ENCODE peak calls at places on chromosomes 13 and 19, in five cellular contexts. J is stomach, S is GM23248, B is tibial nerve, T is ovary. N is an unnamed sample.

GRCh38 chr19:36605839-36606478 is 846 bp downstream of the ZNF382 start:
- DNase-seq in T (no peak), J (no peak), B (no peak), S (no peak), N (no peak)

GRCh38 chr13:73288596-73288995 is 229.8 kb downstream of the KLF5 start:
- DNase-seq in J (no peak), B (no peak), T (no peak), S (no peak), N (no peak)

GRCh38 chr19:7337380-7338194 is 11.2 kb upstream of the ARHGEF18 start:
- DNase-seq in S (no peak), T (no peak), J (no peak), B (no peak), N (no peak)

GRCh38 chr13:44378277-44378676 is 4.7 kb downstream of the SERP2 start:
- DNase-seq in J (no peak), S (no peak), B (no peak), T (no peak), N (no peak)

GRCh38 chr19:35549174-35549788 is 3.9 kb downstream of the TMEM147 start:
- DNase-seq in T (peak; percentile 39), S (peak; percentile 84), B (no peak), J (peak; percentile 63), N (no peak)

GRCh38 chr19:47231215-47232054 is 436 bp upstream of the BBC3 start:
- DNase-seq in J (peak; percentile 93), B (peak; percentile 83), S (peak; percentile 93), T (peak; percentile 91), N (peak; percentile 94)

GRCh38 chr19:49057636-49058234 is at the start of gene CGB7:
- DNase-seq in J (peak; percentile 81), B (peak; percentile 29), T (peak; percentile 56), S (peak; percentile 85), N (peak; percentile 92)

GRCh38 chr19:28553005-28553404 is 659.9 kb downstream of the UQCRFS1 start:
- DNase-seq in B (no peak), S (peak; percentile 4), J (no peak), T (no peak), N (no peak)

GRCh38 chr19:33826521-33826920 is 29.9 kb downstream of the KCTD15 start:
- DNase-seq in J (no peak), S (no peak), T (no peak), B (no peak), N (no peak)

GRCh38 chr13:100297413-100297812 is 208.5 kb downstream of the PCCA start:
- DNase-seq in B (no peak), T (no peak), S (no peak), J (no peak), N (no peak)

GRCh38 chr19:16836115-16836905 is 7.1 kb downstream of the SIN3B start:
- DNase-seq in T (no peak), S (peak; percentile 14), J (no peak), B (no peak), N (peak; percentile 71)

GRCh38 chr13:29435125-29435911 is 160.2 kb downstream of the SLC7A1 start:
- DNase-seq in S (peak; percentile 94), J (no peak), T (peak; percentile 25), B (no peak), N (no peak)

GRCh38 chr13:45242524-45242923 is 41.7 kb upstream of the KCTD4 start:
- DNase-seq in J (no peak), B (no peak), T (no peak), S (no peak), N (no peak)

GRCh38 chr13:109074436-109074835 is 445.0 kb downstream of the MYO16 start:
- DNase-seq in B (no peak), J (no peak), T (no peak), S (no peak), N (no peak)

GRCh38 chr13:98878421-98879126 is 99.3 kb downstream of the DOCK9 start:
- DNase-seq in T (no peak), B (no peak), J (no peak), S (no peak), N (no peak)

GRCh38 chr13:92103673-92104296 is 705.4 kb downstream of the GPC5 start:
- DNase-seq in J (no peak), T (no peak), S (no peak), B (no peak), N (no peak)

GRCh38 chr19:36136975-36137686 is 2.7 kb upstream of the CAPNS1 start:
- DNase-seq in T (no peak), B (no peak), S (peak; percentile 89), J (peak; percentile 80), N (peak; percentile 81)

GRCh38 chr19:10553943-10554381 is 10.3 kb downstream of the ATG4D start:
- DNase-seq in B (no peak), J (peak; percentile 29), T (no peak), S (no peak), N (peak; percentile 57)

GRCh38 chr19:53553865-53554791 is 16.2 kb downstream of the ZNF331 start:
- DNase-seq in T (peak; percentile 90), J (peak; percentile 90), B (peak; percentile 79), S (peak; percentile 95), N (peak; percentile 94)

DNA sequence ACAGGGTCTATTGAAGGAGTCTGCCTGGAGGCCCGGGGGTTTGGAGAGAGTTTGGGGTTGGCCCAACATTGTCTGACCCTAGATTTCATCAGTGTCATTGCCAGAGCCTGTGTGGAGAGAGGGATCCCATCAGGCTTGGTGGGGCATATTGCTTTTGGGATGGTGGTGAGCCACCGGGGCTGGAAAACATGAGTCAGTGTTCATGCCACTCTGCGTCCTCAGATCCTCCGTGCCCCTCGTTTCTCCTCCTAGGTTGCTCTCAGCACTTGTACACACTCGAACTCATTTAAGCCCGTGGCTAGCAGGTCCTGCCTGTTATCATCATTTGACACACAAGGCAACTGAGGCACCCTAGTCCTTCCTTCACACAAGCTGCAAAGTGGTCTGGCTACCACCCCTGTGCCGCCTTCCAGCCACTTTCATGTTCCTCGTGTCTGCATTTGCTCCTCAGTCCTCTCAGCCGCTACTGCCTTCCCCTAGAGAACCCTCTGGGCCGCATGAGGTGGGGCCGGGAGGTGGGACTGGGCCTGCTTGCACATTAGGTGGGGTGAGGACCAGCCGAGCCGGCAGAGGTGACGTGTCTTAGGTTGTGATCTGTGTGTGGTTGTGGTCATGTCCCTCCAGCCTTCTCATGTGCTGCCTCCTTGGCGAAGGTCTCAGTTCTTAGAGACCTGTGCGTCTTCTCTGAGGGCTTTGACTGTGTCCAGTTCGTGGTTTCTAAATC is 3.6 kb downstream of the NACC1 start:
- DNase-seq in B (no peak), J (no peak), T (no peak), S (peak; percentile 73), N (no peak)
- H3K27ac ChIP-seq in B (no peak overlapping the region), J (no peak overlapping the region), T (no peak overlapping the region), S (peak overlapping the region; percentile 90), N (no peak overlapping the region)

GRCh38 chr13:30802953-30803478 is 67.7 kb downstream of the ALOX5AP start:
- DNase-seq in T (peak; percentile 85), S (peak; percentile 93), J (peak; percentile 86), B (peak; percentile 77), N (peak; percentile 92)
- H3K27ac ChIP-seq in T (no peak overlapping the region), S (peak overlapping the region; percentile 69), J (peak overlapping the region; percentile 72), B (peak overlapping the region; percentile 40), N (no peak overlapping the region)

GRCh38 chr13:110344320-110344719 is 37.2 kb downstream of the COL4A2 start:
- DNase-seq in B (no peak), T (no peak), J (no peak), S (no peak), N (no peak)
- H3K27ac ChIP-seq in B (no peak overlapping the region), T (no peak overlapping the region), J (peak overlapping the region; percentile 92), S (no peak overlapping the region), N (peak overlapping the region; percentile 70)

GRCh38 chr19:41960973-41961372 is 1.9 kb upstream of the RABAC1 start:
- DNase-seq in J (no peak), T (no peak), B (no peak), S (no peak), N (no peak)

GRCh38 chr19:41957838-41958366 is 1.2 kb downstream of the RABAC1 start:
- DNase-seq in J (peak; percentile 81), T (peak; percentile 58), B (no peak), S (peak; percentile 90), N (peak; percentile 63)

GRCh38 chr19:41958367-41959055 is 610 bp downstream of the RABAC1 start:
- DNase-seq in T (peak; percentile 79), B (peak; percentile 73), S (peak; percentile 92), J (peak; percentile 93), N (peak; percentile 92)

GRCh38 chr19:41957161-41957837 is 1.8 kb downstream of the RABAC1 start:
- DNase-seq in T (no peak), J (peak; percentile 36), S (no peak), B (no peak), N (no peak)

GRCh38 chr19:41959056-41960053 is at the start of gene RABAC1:
- DNase-seq in T (peak; percentile 86), S (peak; percentile 97), J (peak; percentile 89), B (peak; percentile 63), N (peak; percentile 93)
- H3K27ac ChIP-seq in T (peak within 1 kb of the TSS; percentile 87), S (peak within 1 kb of the TSS; percentile 93), J (peak within 1 kb of the TSS; percentile 94), B (peak within 1 kb of the TSS; percentile 75), N (peak within 1 kb of the TSS; percentile 71)

N was measured in aorta.